ENCODE peak calls at places on chromosomes 13 and 19, in eight cellular contexts. Z, J, V, B, C, M, Y and U are unnamed samples.

GRCh38 chr19:55437410-55437809 is 5.7 kb downstream of the SHISA7 start:
- DNase-seq in C (no peak), V (peak; percentile 86), Z (peak; percentile 63), J (no peak), Y (no peak), M (no peak), B (peak; percentile 48), U (no peak)

GRCh38 chr19:38849746-38850230 is at the start of gene HNRNPL:
- DNase-seq in C (peak; percentile 100), J (no peak), Z (no peak), M (peak; percentile 97), Y (peak; percentile 99), V (peak; percentile 100), B (peak; percentile 100), U (peak; percentile 99)

GRCh38 chr19:38917921-38918491 is 6.0 kb upstream of the CCER2 start:
- DNase-seq in V (no peak), J (no peak), M (no peak), Z (no peak), Y (no peak), C (no peak), B (no peak), U (no peak)

GRCh38 chr13:97122381-97122996 is 99.6 kb upstream of the MBNL2 start:
- DNase-seq in Y (no peak), Z (peak; percentile 81), C (no peak), V (no peak), J (no peak), B (no peak), M (no peak), U (no peak)

GRCh38 chr19:44278181-44278690 is 18.6 kb downstream of the ZNF233 start:
- DNase-seq in B (no peak), Y (no peak), V (no peak), C (no peak), J (no peak), M (no peak), Z (peak; percentile 24), U (no peak)

GRCh38 chr19:10662384-10663251 is 8.5 kb downstream of the ILF3 start:
- DNase-seq in Y (no peak), Z (peak; percentile 90), M (no peak), C (peak; percentile 23), J (no peak), V (no peak), B (no peak), U (no peak)

GRCh38 chr19:7705387-7706187 is 3.7 kb upstream of the FCER2 start:
- DNase-seq in Z (no peak), Y (peak; percentile 66), J (peak; percentile 60), V (peak; percentile 44), B (no peak), M (peak; percentile 21), C (no peak), U (peak; percentile 51)

GRCh38 chr19:39428309-39429112 is 7.2 kb downstream of the RPS16 start:
- DNase-seq in B (peak; percentile 30), V (no peak), Y (no peak), C (no peak), J (no peak), Z (peak; percentile 87), M (no peak), U (no peak)

GRCh38 chr13:75357576-75358295 is 124.2 kb downstream of the TBC1D4 start:
- DNase-seq in M (no peak), J (peak; percentile 29), C (no peak), Y (peak; percentile 53), Z (peak; percentile 50), B (no peak), V (peak; percentile 51), U (peak; percentile 24)

GRCh38 chr13:39023316-39023715 is 14.6 kb downstream of the PROSER1 start:
- DNase-seq in B (no peak), M (no peak), C (no peak), J (no peak), Y (no peak), Z (peak; percentile 30), V (no peak), U (no peak)

GRCh38 chr13:64305246-64305645 is 2889.6 kb upstream of the PCDH20 start:
- DNase-seq in J (no peak), V (no peak), Z (peak; percentile 76), M (no peak), Y (no peak), B (no peak), C (no peak), U (no peak)

GRCh38 chr19:6378036-6378435 is 2.3 kb upstream of the PSPN start:
- DNase-seq in B (no peak), C (no peak), M (no peak), V (no peak), Z (peak; percentile 78), J (no peak), Y (no peak), U (no peak)

GRCh38 chr13:21879263-21879914 is 208.5 kb downstream of the FGF9 start:
- DNase-seq in C (no peak), M (no peak), V (no peak), Y (no peak), B (no peak), J (no peak), Z (no peak), U (no peak)

GRCh38 chr13:110303644-110304043 is 3.3 kb downstream of the COL4A1 start:
- DNase-seq in J (no peak), Y (no peak), B (no peak), C (no peak), V (no peak), Z (no peak), M (no peak), U (no peak)

GRCh38 chr13:40149611-40150283 is 494.3 kb downstream of the COG6 start:
- DNase-seq in B (no peak), Z (peak; percentile 89), J (no peak), Y (no peak), V (peak; percentile 75), M (no peak), C (peak; percentile 7), U (no peak)

GRCh38 chr13:20193924-20194631 is 1.3 kb upstream of the GJB2 start:
- DNase-seq in V (no peak), Z (no peak), B (no peak), J (no peak), M (no peak), C (no peak), Y (no peak), U (no peak)

GRCh38 chr13:64817721-64818120 is 2412.4 kb downstream of the PCDH9 start:
- DNase-seq in V (no peak), M (no peak), Z (peak; percentile 12), Y (no peak), J (no peak), C (no peak), B (no peak), U (no peak)

GRCh38 chr13:73109969-73110368 is 51.2 kb downstream of the KLF5 start:
- DNase-seq in V (no peak), Y (no peak), J (no peak), C (no peak), B (no peak), M (no peak), Z (no peak), U (no peak)

GRCh38 chr13:23754506-23754905 is 134.7 kb downstream of the MIPEP start:
- DNase-seq in M (no peak), Z (peak; percentile 37), B (no peak), Y (no peak), C (no peak), V (no peak), J (no peak), U (no peak)

GRCh38 chr13:97542102-97542501 is 108.1 kb downstream of the RAP2A start:
- DNase-seq in Y (no peak), Z (no peak), C (no peak), V (no peak), B (no peak), M (no peak), J (no peak), U (no peak)

GRCh38 chr13:73702419-73703071 is 431.7 kb downstream of the KLF12 start:
- DNase-seq in B (no peak), Y (peak; percentile 17), J (peak; percentile 13), V (no peak), Z (no peak), M (no peak), C (no peak), U (no peak)

GRCh38 chr19:19540707-19541515 is 2.8 kb downstream of the CILP2 start:
- DNase-seq in B (peak; percentile 43), C (no peak), M (peak; percentile 68), Y (peak; percentile 68), Z (no peak), J (peak; percentile 63), V (peak; percentile 61), U (peak; percentile 64)

GRCh38 chr19:15584541-15585115 is 30.4 kb upstream of the CYP4F8 start:
- DNase-seq in V (peak; percentile 91), Y (peak; percentile 87), J (peak; percentile 79), M (peak; percentile 68), C (peak; percentile 53), Z (peak; percentile 54), B (no peak), U (peak; percentile 72)

GRCh38 chr19:45403781-45404556 is 900 bp downstream of the PPP1R13L start:
- DNase-seq in J (peak; percentile 62), V (no peak), B (no peak), M (no peak), Z (no peak), Y (peak; percentile 67), C (no peak), U (peak; percentile 38)

GRCh38 chr19:48560095-48560530 is 8.1 kb downstream of the SULT2B1 start:
- DNase-seq in M (no peak), Z (no peak), B (no peak), Y (no peak), J (no peak), C (no peak), V (no peak), U (no peak)

GRCh38 chr19:38228491-38229439 is 4.7 kb upstream of the DPF1 start:
- DNase-seq in Z (no peak), Y (no peak), M (no peak), J (no peak), V (peak; percentile 78), C (peak; percentile 49), B (no peak), U (no peak)

GRCh38 chr19:23436318-23436717 is 41.0 kb upstream of the ZNF91 start:
- DNase-seq in C (no peak), M (no peak), V (no peak), J (no peak), Y (no peak), B (no peak), Z (no peak), U (no peak)

GRCh38 chr19:14479985-14480694 is 5.0 kb upstream of the PTGER1 start:
- DNase-seq in V (peak; percentile 75), J (peak; percentile 58), B (peak; percentile 66), Z (no peak), C (no peak), M (peak; percentile 51), Y (peak; percentile 75), U (peak; percentile 63)

GRCh38 chr13:72180253-72180952 is 313.4 kb upstream of the DACH1 start:
- DNase-seq in Y (no peak), M (no peak), B (no peak), Z (no peak), J (no peak), V (no peak), C (no peak), U (no peak)

GRCh38 chr13:40640845-40641458 is 25.5 kb downstream of the FOXO1 start:
- DNase-seq in B (no peak), C (no peak), Z (no peak), M (no peak), J (no peak), V (no peak), Y (no peak), U (no peak)

GRCh38 chr13:52599853-52600603 is 42.2 kb upstream of the HNRNPA1L2 start:
- DNase-seq in Z (no peak), J (no peak), B (no peak), Y (no peak), V (peak; percentile 52), C (no peak), M (no peak), U (no peak)

GRCh38 chr19:53621885-53622710 is 9.7 kb upstream of the DPRX start:
- DNase-seq in M (no peak), V (no peak), C (no peak), Z (no peak), B (no peak), J (no peak), Y (no peak), U (no peak)

GRCh38 chr19:40461669-40462221 is 3.8 kb downstream of the BLVRB start:
- DNase-seq in C (no peak), Y (no peak), B (no peak), J (no peak), V (no peak), Z (no peak), M (no peak), U (no peak)

GRCh38 chr19:16247353-16248182 is 49.9 kb downstream of the AP1M1 start:
- DNase-seq in B (peak; percentile 57), Z (peak; percentile 78), Y (peak; percentile 88), V (peak; percentile 91), M (peak; percentile 68), J (peak; percentile 81), C (peak; percentile 51), U (peak; percentile 75)